ENCODE peak calls at places on chromosomes 3 and 15, in ten cellular contexts. One of them, this sample, is unnamed.

GRCh38 chr15:31100738-31101137 is 787 bp downstream of the TRPM1 start:
- DNase-seq in aorta: no peak
- DNase-seq in sigmoid colon: no peak
- DNase-seq in heart right ventricle: no peak
- DNase-seq in fibroblast of pulmonary artery: no peak
- DNase-seq in WERI-Rb-1: no peak
- DNase-seq in lung: no peak
- DNase-seq in Karpas-422: no peak
- DNase-seq in GM12865: no peak
- DNase-seq in LNCaP clone FGC: peak; percentile 95
- DNase-seq in this sample: no peak

GRCh38 chr3:42106646-42107045 is 15.5 kb downstream of the TRAK1 start:
- DNase-seq in lung: no peak
- DNase-seq in GM12865: no peak
- DNase-seq in aorta: no peak
- DNase-seq in fibroblast of pulmonary artery: peak; percentile 35
- DNase-seq in sigmoid colon: no peak
- DNase-seq in WERI-Rb-1: no peak
- DNase-seq in LNCaP clone FGC: no peak
- DNase-seq in heart right ventricle: no peak
- DNase-seq in Karpas-422: no peak
- DNase-seq in this sample: no peak

GRCh38 chr3:134652409-134652831 is 1.6 kb upstream of the KY start:
- DNase-seq in Karpas-422: no peak
- DNase-seq in heart right ventricle: no peak
- DNase-seq in LNCaP clone FGC: peak; percentile 11
- DNase-seq in WERI-Rb-1: no peak
- DNase-seq in lung: no peak
- DNase-seq in fibroblast of pulmonary artery: peak; percentile 34
- DNase-seq in aorta: no peak
- DNase-seq in GM12865: peak; percentile 5
- DNase-seq in sigmoid colon: no peak
- DNase-seq in this sample: no peak

GRCh38 chr3:124669470-124669869 is 60.8 kb upstream of the UMPS start:
- DNase-seq in LNCaP clone FGC: no peak
- DNase-seq in aorta: no peak
- DNase-seq in heart right ventricle: no peak
- DNase-seq in WERI-Rb-1: no peak
- DNase-seq in GM12865: no peak
- DNase-seq in Karpas-422: no peak
- DNase-seq in sigmoid colon: no peak
- DNase-seq in lung: no peak
- DNase-seq in fibroblast of pulmonary artery: peak; percentile 17
- DNase-seq in this sample: no peak

GRCh38 chr3:82496890-82497560 is 735.6 kb upstream of the GBE1 start:
- DNase-seq in heart right ventricle: no peak
- DNase-seq in fibroblast of pulmonary artery: no peak
- DNase-seq in Karpas-422: peak; percentile 46
- DNase-seq in sigmoid colon: no peak
- DNase-seq in aorta: no peak
- DNase-seq in GM12865: peak; percentile 36
- DNase-seq in LNCaP clone FGC: peak; percentile 1
- DNase-seq in lung: no peak
- DNase-seq in WERI-Rb-1: peak; percentile 49
- DNase-seq in this sample: peak; percentile 51

GRCh38 chr3:45224824-45225464 is 1.1 kb downstream of the TMEM158 start:
- DNase-seq in Karpas-422: no peak
- DNase-seq in WERI-Rb-1: peak; percentile 86
- DNase-seq in aorta: peak; percentile 86
- DNase-seq in GM12865: peak; percentile 50
- DNase-seq in LNCaP clone FGC: peak; percentile 34
- DNase-seq in heart right ventricle: peak; percentile 63
- DNase-seq in fibroblast of pulmonary artery: peak; percentile 77
- DNase-seq in lung: peak; percentile 74
- DNase-seq in sigmoid colon: peak; percentile 82
- DNase-seq in this sample: no peak

GRCh38 chr3:136498919-136499447 is 248.8 kb downstream of the PCCB start:
- DNase-seq in WERI-Rb-1: no peak
- DNase-seq in heart right ventricle: no peak
- DNase-seq in LNCaP clone FGC: no peak
- DNase-seq in fibroblast of pulmonary artery: no peak
- DNase-seq in GM12865: no peak
- DNase-seq in aorta: no peak
- DNase-seq in Karpas-422: no peak
- DNase-seq in lung: no peak
- DNase-seq in sigmoid colon: no peak
- DNase-seq in this sample: no peak

GRCh38 chr3:14377838-14378169 is 24.6 kb upstream of the SLC6A6 start:
- DNase-seq in LNCaP clone FGC: no peak
- DNase-seq in GM12865: peak; percentile 66
- DNase-seq in WERI-Rb-1: no peak
- DNase-seq in Karpas-422: no peak
- DNase-seq in fibroblast of pulmonary artery: no peak
- DNase-seq in lung: peak; percentile 57
- DNase-seq in aorta: peak; percentile 81
- DNase-seq in heart right ventricle: no peak
- DNase-seq in sigmoid colon: no peak
- DNase-seq in this sample: peak; percentile 70

GRCh38 chr3:195104340-195104739 is 166.6 kb downstream of the XXYLT1 start:
- DNase-seq in WERI-Rb-1: no peak
- DNase-seq in Karpas-422: no peak
- DNase-seq in aorta: peak; percentile 24
- DNase-seq in LNCaP clone FGC: no peak
- DNase-seq in fibroblast of pulmonary artery: no peak
- DNase-seq in sigmoid colon: peak; percentile 29
- DNase-seq in GM12865: no peak
- DNase-seq in lung: no peak
- DNase-seq in heart right ventricle: no peak
- DNase-seq in this sample: no peak

GRCh38 chr3:195107593-195107992 is 163.4 kb downstream of the XXYLT1 start:
- DNase-seq in GM12865: no peak
- DNase-seq in WERI-Rb-1: no peak
- DNase-seq in fibroblast of pulmonary artery: no peak
- DNase-seq in heart right ventricle: no peak
- DNase-seq in Karpas-422: no peak
- DNase-seq in LNCaP clone FGC: no peak
- DNase-seq in lung: no peak
- DNase-seq in aorta: peak; percentile 36
- DNase-seq in sigmoid colon: peak; percentile 64
- DNase-seq in this sample: no peak

GRCh38 chr3:195106418-195106906 is 164.5 kb downstream of the XXYLT1 start:
- DNase-seq in lung: peak; percentile 53
- DNase-seq in GM12865: peak; percentile 69
- DNase-seq in heart right ventricle: peak; percentile 66
- DNase-seq in Karpas-422: peak; percentile 86
- DNase-seq in aorta: peak; percentile 80
- DNase-seq in fibroblast of pulmonary artery: peak; percentile 70
- DNase-seq in sigmoid colon: peak; percentile 86
- DNase-seq in WERI-Rb-1: peak; percentile 39
- DNase-seq in LNCaP clone FGC: no peak
- DNase-seq in this sample: no peak

GRCh38 chr3:195105389-195105788 is 165.6 kb downstream of the XXYLT1 start:
- DNase-seq in aorta: peak; percentile 16
- DNase-seq in fibroblast of pulmonary artery: no peak
- DNase-seq in Karpas-422: no peak
- DNase-seq in lung: no peak
- DNase-seq in GM12865: no peak
- DNase-seq in sigmoid colon: peak; percentile 61
- DNase-seq in heart right ventricle: no peak
- DNase-seq in LNCaP clone FGC: no peak
- DNase-seq in WERI-Rb-1: no peak
- DNase-seq in this sample: no peak

DNA sequence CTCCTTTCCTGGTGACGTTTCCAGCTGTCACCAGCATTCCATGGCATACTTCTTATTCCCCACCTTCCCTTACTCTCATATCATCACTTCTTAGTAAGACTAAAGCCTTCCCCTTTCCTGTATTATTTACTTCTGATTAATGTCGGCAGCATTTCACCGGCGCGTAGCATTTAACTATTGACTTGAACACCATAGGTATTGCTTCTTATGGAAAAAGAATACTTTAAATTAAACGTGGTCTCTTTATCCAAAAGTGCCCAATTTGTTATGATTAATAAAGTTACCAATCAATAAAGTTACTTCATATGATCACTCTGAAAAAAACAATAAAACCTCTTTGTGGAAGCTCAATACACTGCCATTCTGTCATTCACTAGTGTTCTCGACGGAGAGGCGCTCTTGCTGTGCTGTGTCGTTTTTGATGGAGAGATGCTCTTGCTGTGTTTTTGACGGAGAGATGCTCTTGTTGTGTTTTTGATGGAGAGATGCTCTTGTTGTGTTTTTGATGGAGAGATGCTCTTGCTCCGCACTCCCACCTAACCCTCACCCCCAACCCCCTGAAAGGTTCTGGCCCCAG is 165.0 kb downstream of the XXYLT1 start:
- DNase-seq in LNCaP clone FGC: no peak
- DNase-seq in WERI-Rb-1: no peak
- DNase-seq in lung: no peak
- DNase-seq in Karpas-422: no peak
- DNase-seq in aorta: no peak
- DNase-seq in fibroblast of pulmonary artery: no peak
- DNase-seq in sigmoid colon: no peak
- DNase-seq in heart right ventricle: no peak
- DNase-seq in GM12865: no peak
- DNase-seq in this sample: no peak
- H3K4me3 ChIP-seq in LNCaP clone FGC: no peak overlapping the region
- H3K4me3 ChIP-seq in WERI-Rb-1: no peak overlapping the region
- H3K4me3 ChIP-seq in lung: no peak overlapping the region
- H3K4me3 ChIP-seq in Karpas-422: peak overlapping the region; percentile 2
- H3K4me3 ChIP-seq in aorta: no peak overlapping the region
- H3K4me3 ChIP-seq in fibroblast of pulmonary artery: no peak overlapping the region
- H3K4me3 ChIP-seq in sigmoid colon: no peak overlapping the region
- H3K4me3 ChIP-seq in heart right ventricle: peak overlapping the region; percentile 33
- H3K4me3 ChIP-seq in GM12865: no peak overlapping the region
- H3K4me3 ChIP-seq in this sample: peak overlapping the region; percentile 15

GRCh38 chr15:61420546-61420945 is 191.4 kb upstream of the RORA start:
- DNase-seq in lung: no peak
- DNase-seq in aorta: no peak
- DNase-seq in WERI-Rb-1: no peak
- DNase-seq in Karpas-422: no peak
- DNase-seq in sigmoid colon: no peak
- DNase-seq in heart right ventricle: no peak
- DNase-seq in LNCaP clone FGC: no peak
- DNase-seq in fibroblast of pulmonary artery: no peak
- DNase-seq in GM12865: no peak
- DNase-seq in this sample: no peak

GRCh38 chr15:61421938-61422337 is 192.8 kb upstream of the RORA start:
- DNase-seq in Karpas-422: no peak
- DNase-seq in fibroblast of pulmonary artery: no peak
- DNase-seq in GM12865: no peak
- DNase-seq in WERI-Rb-1: no peak
- DNase-seq in aorta: no peak
- DNase-seq in LNCaP clone FGC: peak; percentile 63
- DNase-seq in sigmoid colon: no peak
- DNase-seq in heart right ventricle: no peak
- DNase-seq in lung: no peak
- DNase-seq in this sample: no peak

GRCh38 chr15:61426466-61426865 is 197.4 kb upstream of the RORA start:
- DNase-seq in LNCaP clone FGC: no peak
- DNase-seq in heart right ventricle: no peak
- DNase-seq in fibroblast of pulmonary artery: no peak
- DNase-seq in Karpas-422: no peak
- DNase-seq in lung: no peak
- DNase-seq in WERI-Rb-1: no peak
- DNase-seq in GM12865: no peak
- DNase-seq in sigmoid colon: no peak
- DNase-seq in aorta: no peak
- DNase-seq in this sample: no peak

GRCh38 chr15:61422773-61423172 is 193.7 kb upstream of the RORA start:
- DNase-seq in aorta: no peak
- DNase-seq in lung: no peak
- DNase-seq in fibroblast of pulmonary artery: no peak
- DNase-seq in GM12865: no peak
- DNase-seq in Karpas-422: no peak
- DNase-seq in LNCaP clone FGC: no peak
- DNase-seq in sigmoid colon: no peak
- DNase-seq in heart right ventricle: no peak
- DNase-seq in WERI-Rb-1: no peak
- DNase-seq in this sample: no peak

DNA sequence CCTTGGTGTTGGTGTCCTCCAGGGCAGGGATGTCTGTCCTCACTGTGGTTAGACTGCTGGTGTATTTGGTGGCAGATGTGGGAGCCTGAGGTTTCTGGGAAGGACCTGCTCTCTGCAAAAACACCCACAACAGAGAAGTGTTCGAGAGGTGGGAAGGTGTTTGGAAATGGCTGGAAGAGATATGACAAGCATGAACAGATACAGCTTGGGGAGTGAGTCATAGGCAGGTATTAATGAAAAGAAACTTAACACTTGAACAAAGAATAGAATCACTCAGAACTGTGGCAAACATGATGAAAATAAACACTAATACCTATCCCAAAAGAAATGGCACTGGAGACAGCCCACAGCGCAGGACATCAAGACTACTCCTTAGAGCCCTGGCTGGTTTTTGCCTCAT is 192.4 kb upstream of the RORA start:
- DNase-seq in aorta: no peak
- DNase-seq in Karpas-422: no peak
- DNase-seq in fibroblast of pulmonary artery: no peak
- DNase-seq in heart right ventricle: no peak
- DNase-seq in lung: no peak
- DNase-seq in GM12865: no peak
- DNase-seq in sigmoid colon: no peak
- DNase-seq in LNCaP clone FGC: no peak
- DNase-seq in WERI-Rb-1: no peak
- DNase-seq in this sample: no peak
- H3K4me3 ChIP-seq in aorta: no peak overlapping the region
- H3K4me3 ChIP-seq in Karpas-422: no peak overlapping the region
- H3K4me3 ChIP-seq in fibroblast of pulmonary artery: no peak overlapping the region
- H3K4me3 ChIP-seq in heart right ventricle: no peak overlapping the region
- H3K4me3 ChIP-seq in lung: no peak overlapping the region
- H3K4me3 ChIP-seq in GM12865: no peak overlapping the region
- H3K4me3 ChIP-seq in sigmoid colon: no peak overlapping the region
- H3K4me3 ChIP-seq in LNCaP clone FGC: no peak overlapping the region
- H3K4me3 ChIP-seq in WERI-Rb-1: no peak overlapping the region
- H3K4me3 ChIP-seq in this sample: no peak overlapping the region

GRCh38 chr15:60569596-60569995 is 90.7 kb upstream of the ICE2 start:
- DNase-seq in fibroblast of pulmonary artery: no peak
- DNase-seq in heart right ventricle: no peak
- DNase-seq in GM12865: no peak
- DNase-seq in LNCaP clone FGC: no peak
- DNase-seq in Karpas-422: no peak
- DNase-seq in lung: no peak
- DNase-seq in aorta: no peak
- DNase-seq in WERI-Rb-1: no peak
- DNase-seq in sigmoid colon: no peak
- DNase-seq in this sample: no peak

GRCh38 chr15:60565407-60565806 is 86.5 kb upstream of the ICE2 start:
- DNase-seq in lung: no peak
- DNase-seq in aorta: no peak
- DNase-seq in sigmoid colon: no peak
- DNase-seq in LNCaP clone FGC: no peak
- DNase-seq in GM12865: no peak
- DNase-seq in fibroblast of pulmonary artery: no peak
- DNase-seq in WERI-Rb-1: no peak
- DNase-seq in Karpas-422: no peak
- DNase-seq in heart right ventricle: no peak
- DNase-seq in this sample: no peak

GRCh38 chr15:60570936-60571530 is 92.1 kb upstream of the ICE2 start:
- DNase-seq in GM12865: no peak
- DNase-seq in Karpas-422: no peak
- DNase-seq in LNCaP clone FGC: no peak
- DNase-seq in sigmoid colon: no peak
- DNase-seq in lung: no peak
- DNase-seq in heart right ventricle: no peak
- DNase-seq in aorta: no peak
- DNase-seq in WERI-Rb-1: no peak
- DNase-seq in fibroblast of pulmonary artery: no peak
- DNase-seq in this sample: no peak

GRCh38 chr15:60568883-60569495 is 90.0 kb upstream of the ICE2 start:
- DNase-seq in heart right ventricle: no peak
- DNase-seq in GM12865: peak; percentile 70
- DNase-seq in fibroblast of pulmonary artery: no peak
- DNase-seq in sigmoid colon: no peak
- DNase-seq in Karpas-422: no peak
- DNase-seq in lung: no peak
- DNase-seq in aorta: no peak
- DNase-seq in LNCaP clone FGC: no peak
- DNase-seq in WERI-Rb-1: no peak
- DNase-seq in this sample: no peak

GRCh38 chr15:60568301-60568742 is 89.4 kb upstream of the ICE2 start:
- DNase-seq in GM12865: peak; percentile 92
- DNase-seq in LNCaP clone FGC: no peak
- DNase-seq in Karpas-422: peak; percentile 84
- DNase-seq in fibroblast of pulmonary artery: no peak
- DNase-seq in lung: no peak
- DNase-seq in sigmoid colon: no peak
- DNase-seq in WERI-Rb-1: no peak
- DNase-seq in aorta: no peak
- DNase-seq in heart right ventricle: no peak
- DNase-seq in this sample: no peak
- H3K4me3 ChIP-seq in GM12865: peak overlapping the region; percentile 56
- H3K4me3 ChIP-seq in LNCaP clone FGC: no peak overlapping the region
- H3K4me3 ChIP-seq in Karpas-422: peak overlapping the region; percentile 33
- H3K4me3 ChIP-seq in fibroblast of pulmonary artery: no peak overlapping the region
- H3K4me3 ChIP-seq in lung: no peak overlapping the region
- H3K4me3 ChIP-seq in sigmoid colon: no peak overlapping the region
- H3K4me3 ChIP-seq in WERI-Rb-1: no peak overlapping the region
- H3K4me3 ChIP-seq in aorta: no peak overlapping the region
- H3K4me3 ChIP-seq in heart right ventricle: no peak overlapping the region
- H3K4me3 ChIP-seq in this sample: no peak overlapping the region

GRCh38 chr15:52710050-52710709 is 31.0 kb upstream of the ATOSA start:
- DNase-seq in Karpas-422: peak; percentile 51
- DNase-seq in fibroblast of pulmonary artery: no peak
- DNase-seq in WERI-Rb-1: no peak
- DNase-seq in GM12865: peak; percentile 24
- DNase-seq in lung: no peak
- DNase-seq in LNCaP clone FGC: no peak
- DNase-seq in heart right ventricle: no peak
- DNase-seq in aorta: no peak
- DNase-seq in sigmoid colon: no peak
- DNase-seq in this sample: no peak

GRCh38 chr15:52714968-52715367 is 35.8 kb upstream of the ATOSA start:
- DNase-seq in lung: no peak
- DNase-seq in sigmoid colon: no peak
- DNase-seq in heart right ventricle: no peak
- DNase-seq in LNCaP clone FGC: no peak
- DNase-seq in Karpas-422: no peak
- DNase-seq in GM12865: no peak
- DNase-seq in WERI-Rb-1: no peak
- DNase-seq in aorta: no peak
- DNase-seq in fibroblast of pulmonary artery: no peak
- DNase-seq in this sample: no peak

GRCh38 chr15:52710710-52711107 is 31.5 kb upstream of the ATOSA start:
- DNase-seq in LNCaP clone FGC: no peak
- DNase-seq in Karpas-422: no peak
- DNase-seq in fibroblast of pulmonary artery: no peak
- DNase-seq in GM12865: no peak
- DNase-seq in aorta: no peak
- DNase-seq in sigmoid colon: no peak
- DNase-seq in lung: no peak
- DNase-seq in heart right ventricle: no peak
- DNase-seq in WERI-Rb-1: no peak
- DNase-seq in this sample: no peak

GRCh38 chr15:52706091-52706490 is 26.9 kb upstream of the ATOSA start:
- DNase-seq in Karpas-422: no peak
- DNase-seq in lung: no peak
- DNase-seq in LNCaP clone FGC: no peak
- DNase-seq in aorta: no peak
- DNase-seq in WERI-Rb-1: no peak
- DNase-seq in heart right ventricle: no peak
- DNase-seq in GM12865: no peak
- DNase-seq in fibroblast of pulmonary artery: no peak
- DNase-seq in sigmoid colon: no peak
- DNase-seq in this sample: no peak

GRCh38 chr15:52709172-52709979 is 30.2 kb upstream of the ATOSA start:
- DNase-seq in LNCaP clone FGC: no peak
- DNase-seq in aorta: no peak
- DNase-seq in Karpas-422: peak; percentile 95
- DNase-seq in WERI-Rb-1: peak; percentile 15
- DNase-seq in heart right ventricle: no peak
- DNase-seq in GM12865: peak; percentile 64
- DNase-seq in lung: no peak
- DNase-seq in fibroblast of pulmonary artery: no peak
- DNase-seq in sigmoid colon: no peak
- DNase-seq in this sample: no peak
- H3K4me3 ChIP-seq in LNCaP clone FGC: no peak overlapping the region
- H3K4me3 ChIP-seq in aorta: no peak overlapping the region
- H3K4me3 ChIP-seq in Karpas-422: peak overlapping the region; percentile 92
- H3K4me3 ChIP-seq in WERI-Rb-1: no peak overlapping the region
- H3K4me3 ChIP-seq in heart right ventricle: no peak overlapping the region
- H3K4me3 ChIP-seq in GM12865: peak overlapping the region; percentile 22
- H3K4me3 ChIP-seq in lung: no peak overlapping the region
- H3K4me3 ChIP-seq in fibroblast of pulmonary artery: no peak overlapping the region
- H3K4me3 ChIP-seq in sigmoid colon: no peak overlapping the region
- H3K4me3 ChIP-seq in this sample: no peak overlapping the region